ENCODE peak calls at places on chromosomes 13 and 19, in six cellular contexts. L, J, G, I, S and Q are unnamed samples.

GRCh38 chr13:74767031-74767430 is 632.8 kb upstream of the KLF12 start:
- DNase-seq in L (no peak), J (no peak), G (no peak), I (no peak), S (no peak), Q (no peak)

GRCh38 chr19:38952395-38953165 is 21.8 kb downstream of the MRPS12 start:
- DNase-seq in I (no peak), J (no peak), L (no peak), G (no peak), S (no peak), Q (no peak)

GRCh38 chr19:56976995-56977906 is 136.7 kb upstream of the PEG3 start:
- DNase-seq in J (no peak), I (no peak), S (no peak), G (no peak), L (no peak), Q (no peak)

GRCh38 chr13:102718746-102719145 is 23.9 kb upstream of the METTL21C start:
- DNase-seq in L (no peak), S (no peak), G (no peak), I (no peak), J (no peak), Q (no peak)

GRCh38 chr13:50757021-50757420 is 86.5 kb downstream of the DLEU7 start:
- DNase-seq in S (no peak), G (no peak), I (no peak), J (no peak), L (no peak), Q (no peak)

GRCh38 chr13:101308247-101309013 is 107.9 kb downstream of the NALCN start:
- DNase-seq in J (no peak), G (no peak), I (no peak), L (no peak), S (no peak), Q (no peak)

GRCh38 chr13:26037302-26037701 is 14.5 kb downstream of the SHISA2 start:
- DNase-seq in J (no peak), I (peak), G (no peak), L (no peak), S (no peak), Q (no peak)

GRCh38 chr19:12882589-12882988 is 1.3 kb upstream of the DNASE2 start:
- DNase-seq in L (no peak), S (no peak), J (no peak), I (no peak), G (no peak), Q (no peak)

GRCh38 chr19:16824658-16825311 is 4.4 kb upstream of the SIN3B start:
- DNase-seq in J (no peak), G (no peak), I (no peak), S (no peak), L (no peak), Q (no peak)

GRCh38 chr19:21566073-21566472 is 60.7 kb downstream of the ZNF429 start:
- DNase-seq in G (no peak), S (no peak), I (no peak), J (no peak), L (no peak), Q (no peak)

GRCh38 chr13:100552755-100553154 is 35.8 kb downstream of the GGACT start:
- DNase-seq in J (no peak), L (no peak), G (no peak), S (no peak), I (no peak), Q (no peak)